ENCODE peak calls at places on chromosomes 16 and 17, in nine cellular contexts. D is heart left ventricle, U is adrenal gland, R is HCT116, Y is suprapubic skin, L is A549, X is Peyer's patch, Z is testis, A is tibial nerve. J is an unnamed sample.
A peak's percentile ranks its signal among the peaks of the same experiment; 100 is the strongest.

GRCh38 chr17:49365667-49366066 is 3.6 kb upstream of the ZNF652 start:
- DNase-seq in A (no peak), U (peak; percentile 32), L (peak; percentile 66), R (peak; percentile 65), X (no peak), Y (no peak), Z (peak; percentile 71), D (no peak), J (no peak)

GRCh38 chr16:2280461-2280860 is 12.5 kb upstream of the RNPS1 start:
- DNase-seq in A (no peak), R (no peak), D (no peak), X (no peak), U (no peak), Z (no peak), L (no peak), Y (no peak), J (no peak)

GRCh38 chr17:43021739-43022512 is at the start of gene VAT1:
- DNase-seq in U (peak; percentile 83), Y (peak; percentile 83), D (peak; percentile 88), R (peak; percentile 46), Z (peak; percentile 89), X (peak; percentile 70), L (peak; percentile 94), A (peak; percentile 66), J (peak; percentile 76)

GRCh38 chr17:57097832-57098421 is 12.9 kb downstream of the AKAP1 start:
- DNase-seq in U (peak; percentile 76), Y (no peak), Z (no peak), A (no peak), X (no peak), L (no peak), D (peak; percentile 67), R (no peak), J (no peak)

GRCh38 chr17:28030386-28030785 is 12.1 kb upstream of the NLK start:
- DNase-seq in Z (no peak), A (no peak), L (no peak), R (no peak), X (no peak), Y (no peak), U (peak; percentile 78), D (no peak), J (no peak)

GRCh38 chr16:27199747-27200146 is 3.6 kb upstream of the KDM8 start:
- DNase-seq in X (peak; percentile 51), L (no peak), R (no peak), A (no peak), Z (no peak), Y (no peak), U (no peak), D (no peak), J (no peak)

GRCh38 chr17:79581306-79581932 is 29.4 kb downstream of the RBFOX3 start:
- DNase-seq in Y (no peak), X (no peak), U (no peak), A (no peak), L (no peak), R (no peak), D (no peak), Z (no peak), J (no peak)

GRCh38 chr17:50924800-50925199 is 58.6 kb upstream of the TOB1 start:
- DNase-seq in R (no peak), X (no peak), A (no peak), L (no peak), Z (no peak), U (no peak), Y (no peak), D (no peak), J (no peak)

GRCh38 chr16:81003610-81004460 is 2.9 kb downstream of the CMC2 start:
- DNase-seq in D (no peak), U (peak; percentile 18), L (no peak), A (no peak), Y (no peak), X (no peak), Z (no peak), R (no peak), J (no peak)

GRCh38 chr17:38797091-38797490 is 2.3 kb downstream of the PIP4K2B start:
- DNase-seq in X (no peak), Z (no peak), Y (no peak), D (no peak), L (no peak), R (no peak), U (no peak), A (no peak), J (no peak)

GRCh38 chr17:51435641-51436091 is 175.3 kb downstream of the UTP18 start:
- DNase-seq in R (peak; percentile 85), Z (peak; percentile 64), X (no peak), Y (no peak), U (peak; percentile 42), L (peak; percentile 91), D (no peak), A (no peak), J (no peak)

GRCh38 chr17:57016066-57016763 is 38.3 kb downstream of the SCPEP1 start:
- DNase-seq in L (no peak), R (no peak), X (no peak), D (no peak), U (no peak), A (no peak), Z (no peak), Y (no peak), J (no peak)

GRCh38 chr17:4945176-4945943 is 3.0 kb downstream of the PFN1 start:
- DNase-seq in D (peak; percentile 76), A (peak; percentile 49), Y (peak; percentile 91), X (peak; percentile 73), L (peak; percentile 97), R (peak; percentile 82), U (peak; percentile 88), Z (peak; percentile 60), J (peak; percentile 81)

DNA sequence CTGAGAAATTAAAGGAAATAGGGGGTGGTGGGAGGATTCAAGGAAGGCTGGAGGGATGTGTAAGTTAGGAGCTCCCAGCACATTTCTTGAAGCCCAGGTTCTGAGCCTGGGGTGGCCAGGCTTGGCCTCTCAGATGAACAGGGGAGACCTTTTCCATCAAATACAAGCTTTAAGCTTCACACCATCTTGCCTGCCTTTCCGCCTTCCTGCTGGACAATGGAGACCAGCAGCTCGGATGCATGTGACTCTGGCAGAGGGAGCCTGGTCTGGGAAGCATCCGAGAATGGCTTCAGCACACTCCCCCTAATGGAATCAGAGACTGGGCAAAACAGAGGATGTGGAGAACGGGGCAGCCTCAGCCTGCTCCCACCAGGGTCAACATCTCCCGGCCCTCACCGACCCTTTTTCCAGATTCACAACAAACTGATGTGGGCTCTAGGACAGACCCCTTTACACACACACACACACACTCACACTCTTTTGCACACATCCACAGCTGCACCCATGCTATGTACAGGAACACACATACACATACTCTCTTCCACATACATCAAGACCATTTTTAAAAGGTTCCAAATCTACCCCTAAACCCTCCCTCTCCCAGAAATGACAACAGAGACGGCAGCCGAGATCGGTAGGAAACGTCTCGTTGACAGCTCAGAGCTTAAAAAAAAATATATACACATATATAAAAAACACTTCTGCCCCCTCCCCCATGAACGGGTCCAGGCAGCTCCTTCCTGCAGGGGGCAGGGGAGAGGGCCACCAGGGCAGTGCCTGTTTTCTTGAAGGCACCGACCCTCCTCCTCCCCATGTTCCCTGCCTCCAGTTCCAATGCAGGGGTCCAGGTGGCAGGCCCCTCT is 6.5 kb upstream of the ATXN7L3 start:
- DNase-seq in L (no peak), X (no peak), R (no peak), Z (no peak), Y (no peak), A (no peak), U (no peak), D (no peak), J (no peak)
- TF ChIP-seq POLR2A in L (no peak), X (no peak), R (no peak), Z (no peak), Y (no peak), A (no peak), U (no peak), D (no peak), J (no peak)

DNA sequence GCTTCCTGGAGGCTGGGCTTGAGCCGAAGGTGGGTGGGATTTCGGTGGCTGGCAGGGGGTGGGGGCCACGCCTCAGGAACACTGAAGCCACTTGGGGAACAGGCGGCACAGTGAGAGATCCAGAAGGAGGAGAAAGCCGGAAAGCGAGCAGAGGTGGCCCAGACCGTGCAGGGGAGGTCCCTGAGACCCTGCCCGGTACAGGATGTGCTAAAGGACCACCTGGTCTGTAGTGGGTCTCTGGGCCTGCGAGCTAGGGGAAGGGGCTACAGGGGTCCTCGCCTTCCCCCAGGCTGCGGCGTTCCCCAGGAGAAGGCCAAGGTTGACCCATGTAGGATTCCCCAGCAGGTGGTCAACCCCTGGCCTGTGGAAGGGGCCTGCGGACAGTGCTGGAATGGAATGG is at the start of gene TLE7:
- DNase-seq in Z (no peak), A (no peak), Y (no peak), U (no peak), R (no peak), D (no peak), X (no peak), L (no peak), J (no peak)
- H3K9me3 ChIP-seq in Z (no peaks in the 10 kb centered on the region), A (peaks cover 23% of the 10 kb centered on the region), Y (peaks cover 30% of the 10 kb centered on the region), U (no peaks in the 10 kb centered on the region), R (no peaks in the 10 kb centered on the region), D (peaks cover 38% of the 10 kb centered on the region), X (no peaks in the 10 kb centered on the region), L (peaks cover 55% of the 10 kb centered on the region), J (peaks cover 62% of the 10 kb centered on the region)

DNA sequence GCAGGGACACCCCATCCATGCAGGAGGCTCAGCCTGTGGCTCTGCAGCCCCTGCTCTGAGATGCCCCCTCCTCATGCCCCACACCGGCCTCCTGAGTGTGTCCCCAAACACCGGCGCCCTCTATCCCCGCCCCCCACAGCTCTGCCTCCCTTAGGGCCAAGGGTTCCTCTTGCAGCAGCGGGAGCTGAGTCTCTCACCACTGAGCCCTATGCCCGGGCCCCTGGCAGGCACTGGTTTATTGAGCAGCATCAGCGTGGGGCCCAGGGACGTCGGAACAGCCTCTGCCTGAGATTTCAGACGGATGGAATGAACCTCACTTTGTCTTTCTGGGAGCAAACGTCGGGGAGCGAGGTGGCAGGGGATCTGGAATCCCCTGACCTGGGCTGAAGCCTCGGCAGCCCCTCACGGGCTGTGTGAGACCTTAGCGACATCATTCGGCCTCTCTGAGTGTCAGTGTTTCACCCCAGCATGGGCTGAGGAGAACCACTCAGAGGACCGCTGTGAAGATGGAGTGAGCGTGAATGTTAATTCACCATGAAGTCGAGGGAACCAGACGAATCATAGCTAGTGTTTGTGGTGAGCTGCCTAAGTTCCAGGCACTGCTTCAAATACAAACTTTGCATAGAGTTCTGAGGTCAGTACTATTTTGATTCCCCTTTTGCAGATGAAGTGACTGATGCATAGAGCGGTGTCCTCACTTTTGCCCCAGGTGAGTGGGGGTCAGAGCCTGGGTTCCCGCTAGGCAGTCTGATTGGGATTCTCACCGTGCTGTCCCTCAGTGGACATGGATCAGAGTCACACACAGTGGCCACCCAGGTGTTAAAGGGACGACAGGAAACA is 5.3 kb upstream of the C16orf74 start:
- DNase-seq in A (no peak), L (no peak), X (peak; percentile 65), U (no peak), Y (no peak), D (no peak), Z (no peak), R (no peak), J (no peak)
- TF ChIP-seq POLR2A in A (no peak), L (no peak), X (no peak), U (no peak), Y (no peak), D (no peak), Z (no peak), R (no peak), J (no peak)

DNA sequence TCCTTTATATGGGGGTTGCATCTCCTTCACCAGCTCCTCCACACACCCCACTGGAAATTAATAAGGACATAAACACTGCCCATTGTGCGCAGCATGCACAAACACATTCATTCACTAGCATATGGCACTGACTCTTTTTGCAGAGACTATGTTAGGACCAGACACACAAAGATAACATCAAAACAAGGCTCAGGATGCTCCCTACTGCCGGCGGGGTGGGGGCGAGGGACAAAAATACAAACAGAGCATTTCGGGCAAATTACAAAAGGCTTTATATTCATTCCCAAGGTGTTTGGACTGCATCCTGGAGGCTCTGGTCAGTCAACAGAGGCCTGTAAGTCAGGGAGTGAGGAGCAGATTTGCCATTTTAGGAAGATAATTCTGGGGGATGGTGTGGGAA is 299.7 kb downstream of the SLC39A11 start:
- DNase-seq in R (no peak), U (no peak), A (no peak), L (no peak), X (no peak), Y (no peak), D (no peak), Z (no peak), J (no peak)
- H3K9me3 ChIP-seq in R (peaks cover 17% of the 10 kb centered on the region), U (no peaks in the 10 kb centered on the region), A (peaks cover 16% of the 10 kb centered on the region), L (peaks cover 29% of the 10 kb centered on the region), X (no peaks in the 10 kb centered on the region), Y (peaks cover 8% of the 10 kb centered on the region), D (peaks cover 23% of the 10 kb centered on the region), Z (no peaks in the 10 kb centered on the region), J (peaks cover 8% of the 10 kb centered on the region)